ENCODE peak calls at places on chromosome 10, in nine cellular contexts. T, W, E, P, X, L, D, M and N are unnamed samples. For H3K4me1 and H3K27me3, the result is how much of the 10 kb centered on the place peaks cover.

GRCh38 chr10:52609601-52610240 is 162.9 kb downstream of the MBL2 start:
- DNase-seq in T (no peak), W (no peak), E (no peak), P (no peak), X (no peak), L (no peak), D (no peak), M (no peak), N (no peak)

GRCh38 chr10:124033887-124034218 is 59.5 kb downstream of the CHST15 start:
- DNase-seq in T (peak), W (no peak), E (no peak), P (no peak), X (no peak), L (no peak), D (no peak), M (no peak), N (no peak)

GRCh38 chr10:85225311-85225710 is 896.9 kb downstream of the CCSER2 start:
- DNase-seq in T (no peak), W (no peak), E (no peak), P (no peak), X (no peak), L (no peak), D (no peak), M (no peak), N (no peak)

GRCh38 chr10:98919899-98920298 is 315.8 kb downstream of the HPSE2 start:
- DNase-seq in T (no peak), W (no peak), E (no peak), P (no peak), X (no peak), L (no peak), D (no peak), M (no peak), N (no peak)

GRCh38 chr10:29725133-29725720 is 90.5 kb upstream of the SVIL start:
- DNase-seq in T (peak), W (no peak), E (no peak), P (no peak), X (no peak), L (peak), D (no peak), M (no peak), N (no peak)

GRCh38 chr10:56928717-56929116 is 567.7 kb upstream of the ZWINT start:
- DNase-seq in T (no peak), W (no peak), E (no peak), P (no peak), X (peak), L (no peak), D (no peak), M (no peak), N (no peak)

GRCh38 chr10:85832988-85833387 is 533.6 kb downstream of the GRID1 start:
- DNase-seq in T (no peak), W (no peak), E (no peak), P (no peak), X (no peak), L (no peak), D (no peak), M (no peak), N (no peak)

GRCh38 chr10:44357141-44357540 is 27.8 kb downstream of the CXCL12 start:
- DNase-seq in T (no peak), W (no peak), E (no peak), P (no peak), X (no peak), L (no peak), D (no peak), M (no peak), N (no peak)

GRCh38 chr10:107914450-107915276 is 750.2 kb upstream of the SORCS1 start:
- DNase-seq in T (peak), W (peak), E (peak), P (peak), X (no peak), L (no peak), D (no peak), M (no peak), N (peak)

GRCh38 chr10:103712898-103713498 is 142.4 kb downstream of the SH3PXD2A start:
- DNase-seq in T (peak), W (peak), E (peak), P (peak), X (peak), L (peak), D (peak), M (peak), N (peak)

GRCh38 chr10:66180651-66181318 is 745.1 kb upstream of the LRRTM3 start:
- DNase-seq in T (peak), W (no peak), E (peak), P (no peak), X (peak), L (peak), D (no peak), M (no peak), N (peak)

GRCh38 chr10:16947071-16947470 is 129.8 kb upstream of the RSU1 start:
- DNase-seq in T (no peak), W (no peak), E (no peak), P (no peak), X (no peak), L (no peak), D (no peak), M (no peak), N (no peak)

GRCh38 chr10:114392112-114392835 is 12.0 kb downstream of the AFAP1L2 start:
- DNase-seq in T (no peak), W (no peak), E (no peak), P (no peak), X (no peak), L (no peak), D (no peak), M (no peak), N (no peak)

GRCh38 chr10:32131388-32131787 is 75.2 kb upstream of the KIF5B start:
- DNase-seq in T (no peak), W (no peak), E (no peak), P (no peak), X (peak), L (peak), D (no peak), M (no peak), N (no peak)

GRCh38 chr10:125639846-125640245 is 43.1 kb downstream of the TEX36 start:
- DNase-seq in T (no peak), W (no peak), E (no peak), P (no peak), X (no peak), L (no peak), D (no peak), M (no peak), N (peak)

GRCh38 chr10:34578468-34578867 is 236.6 kb downstream of the PARD3 start:
- DNase-seq in T (no peak), W (no peak), E (no peak), P (no peak), X (no peak), L (no peak), D (no peak), M (no peak), N (no peak)
- H3K4me1 ChIP-seq in T (under half), W (under half), E (under half), P (under half), X (half or more), L (under half), D (under half), M (under half), N (under half)

DNA sequence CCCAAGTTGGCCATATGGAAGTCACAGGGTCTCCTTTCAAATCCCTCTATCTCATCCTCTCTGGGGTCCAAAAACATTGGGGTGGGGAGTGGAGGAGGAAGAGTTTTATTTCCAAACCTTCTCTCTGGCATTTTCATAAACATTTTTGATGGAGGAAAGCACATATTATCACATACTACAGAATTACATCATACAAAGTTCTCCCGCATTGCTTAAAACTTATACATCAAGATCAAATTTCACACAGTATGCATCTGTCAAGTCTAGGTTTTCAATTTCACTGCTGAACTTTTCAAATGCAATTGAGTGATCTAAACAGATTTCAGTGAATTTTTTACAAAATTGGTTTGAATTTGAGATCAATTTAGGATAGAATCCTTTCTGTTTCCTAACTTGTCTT is 6.1 kb downstream of the TMEM26 start:
- DNase-seq in T (no peak), W (no peak), E (no peak), P (no peak), X (no peak), L (no peak), D (no peak), M (no peak), N (peak)
- H3K4me3 ChIP-seq in T (no peak), W (no peak), E (no peak), P (no peak), X (no peak), L (no peak), D (no peak), M (no peak), N (no peak)

GRCh38 chr10:58806323-58806722 is 293.7 kb downstream of the BICC1 start:
- DNase-seq in T (no peak), W (no peak), E (peak), P (no peak), X (no peak), L (no peak), D (no peak), M (no peak), N (no peak)

GRCh38 chr10:58797356-58797755 is 284.7 kb downstream of the BICC1 start:
- DNase-seq in T (no peak), W (no peak), E (peak), P (no peak), X (peak), L (no peak), D (no peak), M (no peak), N (peak)

GRCh38 chr10:58796834-58797233 is 284.2 kb downstream of the BICC1 start:
- DNase-seq in T (no peak), W (no peak), E (no peak), P (no peak), X (no peak), L (no peak), D (no peak), M (no peak), N (no peak)

GRCh38 chr10:58806970-58807630 is 294.4 kb downstream of the BICC1 start:
- DNase-seq in T (no peak), W (no peak), E (peak), P (no peak), X (peak), L (no peak), D (no peak), M (no peak), N (no peak)

DNA sequence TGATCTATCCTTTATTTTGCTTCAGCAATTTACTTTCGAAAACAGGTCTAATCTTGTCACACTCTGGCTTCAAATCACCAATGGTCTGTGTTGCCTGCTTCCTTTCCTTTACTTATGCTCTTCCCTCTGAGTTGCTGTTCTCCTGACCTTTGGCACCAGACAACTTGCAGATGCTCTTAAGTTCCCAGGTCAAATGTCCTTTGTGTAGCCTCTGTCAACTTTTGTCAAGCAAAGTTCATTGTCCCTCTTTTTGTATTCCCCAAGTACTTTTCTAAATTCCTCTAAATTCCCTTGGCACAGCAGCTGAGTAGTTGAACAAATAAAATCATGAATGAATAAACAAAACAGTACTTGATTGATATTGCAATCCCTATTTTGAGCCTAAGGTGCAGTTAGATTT is 289.4 kb downstream of the BICC1 start:
- DNase-seq in T (no peak), W (no peak), E (no peak), P (no peak), X (no peak), L (no peak), D (no peak), M (no peak), N (no peak)
- H3K27me3 ChIP-seq in T (under half), W (under half), E (under half), P (under half), X (under half), L (under half), D (under half), M (under half), N (under half)

DNA sequence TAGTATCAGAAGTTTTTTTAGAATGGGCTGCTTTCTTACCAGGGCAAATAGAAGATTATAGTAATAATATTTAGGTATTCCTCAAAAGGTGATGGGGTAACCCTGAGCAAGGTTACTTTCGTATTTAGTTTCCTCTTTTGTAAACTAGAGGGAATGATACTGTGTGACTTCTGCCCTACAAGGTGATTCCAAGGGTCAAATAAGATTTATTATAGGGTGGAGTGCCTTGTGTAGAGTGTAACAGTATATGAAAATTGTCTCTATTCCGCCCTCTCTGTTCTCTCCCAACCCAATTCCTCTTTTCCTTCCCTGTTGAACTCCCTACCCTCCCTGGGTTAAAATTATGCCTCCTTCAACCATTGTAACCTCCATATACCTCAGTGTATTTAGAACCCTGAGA is 5.3 kb downstream of the SLC35G1 start:
- DNase-seq in T (no peak), W (no peak), E (no peak), P (no peak), X (no peak), L (peak), D (no peak), M (no peak), N (no peak)
- H3K4me1 ChIP-seq in T (under half), W (under half), E (under half), P (under half), X (under half), L (under half), D (under half), M (under half), N (under half)

GRCh38 chr10:95963202-95963991 is 55.6 kb downstream of the CC2D2B start:
- DNase-seq in T (no peak), W (no peak), E (no peak), P (no peak), X (no peak), L (no peak), D (no peak), M (no peak), N (no peak)

GRCh38 chr10:95964786-95965185 is 57.0 kb downstream of the CC2D2B start:
- DNase-seq in T (peak), W (no peak), E (no peak), P (no peak), X (no peak), L (no peak), D (no peak), M (no peak), N (no peak)

DNA sequence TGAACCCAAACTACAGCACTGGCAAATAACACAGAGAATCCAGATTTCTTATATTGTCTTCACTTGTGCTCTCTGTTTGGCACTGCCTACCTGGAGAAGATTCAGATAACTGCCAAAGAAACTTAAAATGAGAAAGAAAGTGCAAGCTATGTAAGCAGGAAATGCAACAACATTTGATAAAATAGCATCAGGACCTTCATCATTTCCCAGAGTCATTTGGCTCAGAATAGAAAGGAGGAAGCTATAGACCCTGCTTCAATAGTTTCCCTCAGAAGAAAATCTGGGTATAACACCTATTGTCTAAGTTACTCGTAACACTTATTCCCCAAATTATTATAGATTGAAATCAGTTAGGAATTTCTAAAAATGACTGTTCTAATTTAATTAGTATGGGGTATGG is 56.2 kb downstream of the CC2D2B start:
- DNase-seq in T (no peak), W (no peak), E (no peak), P (no peak), X (no peak), L (no peak), D (no peak), M (no peak), N (no peak)
- H3K4me3 ChIP-seq in T (no peak), W (no peak), E (no peak), P (no peak), X (no peak), L (no peak), D (no peak), M (peak), N (no peak)

GRCh38 chr10:49207113-49207512 is 18.9 kb upstream of the TMEM273 start:
- DNase-seq in T (no peak), W (no peak), E (no peak), P (no peak), X (no peak), L (no peak), D (no peak), M (no peak), N (no peak)
- H3K27me3 ChIP-seq in T (under half), W (under half), E (under half), P (under half), X (half or more), L (under half), D (under half), M (under half), N (under half)

GRCh38 chr10:79275431-79275851 is 71.8 kb upstream of the PPIF start:
- DNase-seq in T (no peak), W (no peak), E (no peak), P (no peak), X (no peak), L (no peak), D (no peak), M (no peak), N (peak)
- H3K4me1 ChIP-seq in T (under half), W (under half), E (under half), P (under half), X (under half), L (under half), D (under half), M (under half), N (under half)

DNA sequence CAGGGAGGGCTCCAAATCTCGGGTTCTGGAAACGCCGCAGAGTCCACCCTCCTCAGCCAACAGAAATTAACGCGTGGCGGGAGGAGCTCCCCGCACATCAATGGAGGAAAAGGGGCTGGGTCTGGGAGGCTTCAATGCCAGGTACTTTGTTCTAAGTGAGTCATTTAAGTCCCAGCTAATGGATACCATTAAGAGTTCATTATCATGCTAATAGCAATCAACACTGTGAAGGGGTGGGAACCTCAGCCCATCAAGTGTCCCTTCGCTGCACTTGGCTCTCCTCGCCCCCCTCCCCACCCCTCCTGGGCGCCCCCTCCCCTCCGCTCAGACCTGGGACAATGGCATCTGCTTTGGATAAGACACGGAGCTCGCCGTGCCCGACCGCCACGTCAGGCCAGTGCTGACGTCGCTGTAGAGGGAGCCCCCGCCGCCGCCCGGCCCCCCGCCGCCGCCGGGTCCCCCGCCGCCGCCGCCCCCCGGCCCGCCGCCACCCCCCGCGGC is 3.0 kb downstream of the FZD8 start:
- DNase-seq in T (no peak), W (no peak), E (no peak), P (no peak), X (peak), L (no peak), D (no peak), M (no peak), N (no peak)
- H3K4me3 ChIP-seq in T (peak), W (no peak), E (peak), P (no peak), X (peak), L (no peak), D (no peak), M (no peak), N (peak)

GRCh38 chr10:131855396-131855762 is 45.4 kb upstream of the PPP2R2D start:
- DNase-seq in T (no peak), W (no peak), E (no peak), P (peak), X (no peak), L (no peak), D (no peak), M (no peak), N (no peak)
- H3K27me3 ChIP-seq in T (under half), W (under half), E (under half), P (under half), X (under half), L (under half), D (under half), M (under half), N (under half)